ENCODE peak calls at places on chromosomes 6 and 20, in four cellular contexts. One of them, this sample, is unnamed.

GRCh38 chr6:120378582-120379220 is 955.6 kb downstream of the TBC1D32 start:
- DNase-seq in fibroblast of lung: peak; percentile 67
- DNase-seq in ovary: no peak
- DNase-seq in uterus: no peak
- DNase-seq in this sample: no peak

GRCh38 chr20:25622450-25623224 is 1.2 kb downstream of the NANP start:
- DNase-seq in fibroblast of lung: peak; percentile 69
- DNase-seq in ovary: no peak
- DNase-seq in uterus: no peak
- DNase-seq in this sample: no peak

GRCh38 chr20:17225891-17226409 is 890 bp upstream of the PCSK2 start:
- DNase-seq in fibroblast of lung: no peak
- DNase-seq in ovary: peak; percentile 59
- DNase-seq in uterus: no peak
- DNase-seq in this sample: peak; percentile 45

GRCh38 chr6:134701301-134701700 is 248.6 kb downstream of the ALDH8A1 start:
- DNase-seq in fibroblast of lung: no peak
- DNase-seq in ovary: no peak
- DNase-seq in uterus: no peak
- DNase-seq in this sample: no peak

GRCh38 chr6:168420084-168420483 is 20.9 kb upstream of the SMOC2 start:
- DNase-seq in fibroblast of lung: no peak
- DNase-seq in ovary: no peak
- DNase-seq in uterus: no peak
- DNase-seq in this sample: no peak

GRCh38 chr6:107629545-107630147 is 139.7 kb downstream of the SOBP start:
- DNase-seq in fibroblast of lung: no peak
- DNase-seq in ovary: no peak
- DNase-seq in uterus: no peak
- DNase-seq in this sample: no peak

GRCh38 chr20:57451759-57452661 is 60.8 kb downstream of the RBM38 start:
- DNase-seq in fibroblast of lung: no peak
- DNase-seq in ovary: no peak
- DNase-seq in uterus: no peak
- DNase-seq in this sample: no peak

GRCh38 chr6:8982659-8983058 is 547.3 kb upstream of the SLC35B3 start:
- DNase-seq in fibroblast of lung: no peak
- DNase-seq in ovary: no peak
- DNase-seq in uterus: no peak
- DNase-seq in this sample: no peak

GRCh38 chr6:121660277-121660676 is 224.8 kb downstream of the GJA1 start:
- DNase-seq in fibroblast of lung: no peak
- DNase-seq in ovary: no peak
- DNase-seq in uterus: no peak
- DNase-seq in this sample: no peak

GRCh38 chr20:54849741-54850140 is 374.3 kb downstream of the DOK5 start:
- DNase-seq in fibroblast of lung: no peak
- DNase-seq in ovary: no peak
- DNase-seq in uterus: no peak
- DNase-seq in this sample: no peak

DNA sequence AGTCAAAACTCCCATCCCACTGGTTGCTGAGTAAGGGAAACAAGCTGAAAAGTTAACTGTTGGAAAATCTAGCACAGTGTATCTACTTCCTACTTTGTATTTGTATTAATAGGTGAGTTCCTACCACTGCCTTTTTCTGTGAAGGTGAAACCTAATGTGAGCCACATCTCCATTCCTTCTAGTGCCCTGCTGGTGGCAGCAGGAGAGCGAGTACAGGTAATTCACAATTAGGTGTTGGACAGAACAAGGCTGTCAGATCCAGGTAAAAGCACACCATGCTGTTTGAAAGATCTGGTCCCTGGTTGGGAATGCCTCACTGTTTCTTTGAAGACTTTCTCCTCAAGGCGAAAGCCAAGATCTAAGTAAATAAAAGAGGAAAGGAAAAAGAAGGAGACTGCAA is 528.4 kb downstream of the PKHD1 start:
- DNase-seq in fibroblast of lung: no peak
- DNase-seq in ovary: no peak
- DNase-seq in uterus: no peak
- DNase-seq in this sample: no peak
- TF ChIP-seq CTCF in fibroblast of lung: no peak
- TF ChIP-seq CTCF in ovary: no peak
- TF ChIP-seq CTCF in uterus: no peak
- TF ChIP-seq CTCF in this sample: no peak

DNA sequence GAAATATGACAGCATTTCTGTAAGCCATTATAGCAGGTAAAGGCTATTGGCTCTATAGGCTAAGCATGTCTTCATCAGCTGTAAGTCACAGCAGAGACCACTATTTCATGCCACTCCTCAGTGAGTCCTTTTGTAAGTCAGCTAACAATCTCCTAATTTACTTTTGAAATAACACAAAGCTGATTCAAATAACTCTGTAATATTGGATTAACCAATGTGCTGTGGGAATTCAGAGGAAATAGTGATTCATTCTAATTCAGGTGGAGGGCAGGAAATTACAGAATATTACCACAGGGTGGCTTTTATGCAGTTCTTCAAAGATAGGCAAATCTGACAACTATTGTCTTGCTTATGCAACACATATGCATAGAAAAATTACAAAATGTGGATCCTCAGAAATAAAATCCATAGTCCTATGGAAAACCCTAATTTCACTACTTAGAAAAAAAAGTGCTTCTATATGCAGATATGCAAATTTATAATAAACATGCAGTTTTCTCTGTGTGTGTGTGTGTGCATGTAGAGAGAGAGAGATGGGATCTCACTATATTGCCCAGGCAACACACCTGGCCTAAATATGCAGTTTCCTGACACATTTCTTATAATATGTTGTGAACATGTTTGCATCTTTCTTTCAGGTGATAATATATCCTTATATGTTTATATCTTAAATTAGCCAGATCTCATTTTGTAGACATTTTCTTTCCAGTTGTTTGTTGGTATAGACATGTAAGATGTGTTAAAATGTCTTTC is 4.8 kb upstream of the SMIM28 start:
- DNase-seq in fibroblast of lung: no peak
- DNase-seq in ovary: no peak
- DNase-seq in uterus: no peak
- DNase-seq in this sample: no peak
- TF ChIP-seq CTCF in fibroblast of lung: no peak
- TF ChIP-seq CTCF in ovary: no peak
- TF ChIP-seq CTCF in uterus: no peak
- TF ChIP-seq CTCF in this sample: no peak

GRCh38 chr20:36210561-36210960 is 25.7 kb upstream of the AAR2 start:
- DNase-seq in fibroblast of lung: no peak
- DNase-seq in ovary: no peak
- DNase-seq in uterus: no peak
- DNase-seq in this sample: no peak
- TF ChIP-seq CTCF in fibroblast of lung: peak; percentile 7
- TF ChIP-seq CTCF in ovary: no peak
- TF ChIP-seq CTCF in uterus: no peak
- TF ChIP-seq CTCF in this sample: no peak

GRCh38 chr6:128327890-128328289 is 192.5 kb downstream of the PTPRK start:
- DNase-seq in fibroblast of lung: peak; percentile 53
- DNase-seq in ovary: no peak
- DNase-seq in uterus: no peak
- DNase-seq in this sample: no peak
- TF ChIP-seq CTCF in fibroblast of lung: peak; percentile 53
- TF ChIP-seq CTCF in ovary: no peak
- TF ChIP-seq CTCF in uterus: no peak
- TF ChIP-seq CTCF in this sample: no peak

GRCh38 chr20:41076776-41077175 is 48.2 kb downstream of the TOP1 start:
- DNase-seq in fibroblast of lung: no peak
- DNase-seq in ovary: no peak
- DNase-seq in uterus: no peak
- DNase-seq in this sample: no peak

GRCh38 chr20:41079066-41079465 is 50.4 kb downstream of the TOP1 start:
- DNase-seq in fibroblast of lung: no peak
- DNase-seq in ovary: no peak
- DNase-seq in uterus: no peak
- DNase-seq in this sample: no peak

GRCh38 chr20:41081276-41081814 is 52.7 kb downstream of the TOP1 start:
- DNase-seq in fibroblast of lung: peak; percentile 75
- DNase-seq in ovary: no peak
- DNase-seq in uterus: no peak
- DNase-seq in this sample: no peak

GRCh38 chr20:41080866-41081265 is 52.2 kb downstream of the TOP1 start:
- DNase-seq in fibroblast of lung: peak; percentile 36
- DNase-seq in ovary: no peak
- DNase-seq in uterus: no peak
- DNase-seq in this sample: no peak

GRCh38 chr20:41078329-41078728 is 49.7 kb downstream of the TOP1 start:
- DNase-seq in fibroblast of lung: peak; percentile 70
- DNase-seq in ovary: no peak
- DNase-seq in uterus: no peak
- DNase-seq in this sample: no peak
- TF ChIP-seq CTCF in fibroblast of lung: peak; percentile 58
- TF ChIP-seq CTCF in ovary: peak; percentile 34
- TF ChIP-seq CTCF in uterus: peak; percentile 65
- TF ChIP-seq CTCF in this sample: peak; percentile 26

GRCh38 chr6:100096356-100096755 is 102.3 kb upstream of the MCHR2 start:
- DNase-seq in fibroblast of lung: no peak
- DNase-seq in ovary: no peak
- DNase-seq in uterus: no peak
- DNase-seq in this sample: no peak

GRCh38 chr6:100101656-100102055 is 107.6 kb upstream of the MCHR2 start:
- DNase-seq in fibroblast of lung: no peak
- DNase-seq in ovary: no peak
- DNase-seq in uterus: no peak
- DNase-seq in this sample: no peak

GRCh38 chr6:100100776-100101175 is 106.8 kb upstream of the MCHR2 start:
- DNase-seq in fibroblast of lung: no peak
- DNase-seq in ovary: no peak
- DNase-seq in uterus: no peak
- DNase-seq in this sample: no peak

GRCh38 chr6:100096936-100097335 is 102.9 kb upstream of the MCHR2 start:
- DNase-seq in fibroblast of lung: no peak
- DNase-seq in ovary: no peak
- DNase-seq in uterus: no peak
- DNase-seq in this sample: no peak

DNA sequence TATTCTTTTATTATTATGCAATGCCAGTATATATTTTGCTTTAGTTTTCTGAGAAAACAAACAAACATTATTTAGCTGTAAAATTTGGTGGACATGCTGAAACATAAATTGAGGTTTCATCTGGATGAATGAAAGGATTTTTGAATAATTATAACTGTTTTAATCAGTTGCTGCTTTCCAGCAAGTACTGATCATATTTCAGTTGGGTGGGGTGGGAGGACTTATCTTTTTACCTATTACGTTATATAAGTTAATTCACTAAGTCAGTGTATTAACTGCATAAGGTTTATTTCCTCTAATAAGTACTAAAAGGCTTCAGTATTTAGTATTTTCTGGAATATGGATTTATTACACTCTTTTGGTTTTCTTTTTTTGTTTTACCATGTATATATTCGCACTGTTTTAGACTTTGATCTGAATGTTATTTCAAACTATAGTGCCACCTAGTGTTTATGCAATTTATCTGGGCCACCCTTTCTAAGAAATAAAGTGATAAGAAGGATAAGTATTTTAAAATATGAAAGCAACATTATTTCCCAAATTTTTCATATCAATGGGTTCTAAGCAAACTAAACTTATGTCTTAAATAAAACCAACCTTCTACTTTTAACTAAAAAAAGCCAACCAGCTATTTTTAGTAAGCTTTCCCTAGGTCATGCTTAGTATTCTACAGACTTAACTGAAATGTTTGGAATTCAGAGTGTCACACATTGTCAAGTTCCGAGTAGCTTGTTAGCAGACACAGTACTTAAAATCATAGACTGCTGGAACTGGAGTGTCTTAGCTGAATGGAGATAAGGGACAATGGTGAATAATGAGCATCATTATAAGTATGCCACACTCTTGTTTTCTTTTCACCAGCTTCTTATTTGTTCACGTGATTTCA is 105.4 kb upstream of the MCHR2 start:
- DNase-seq in fibroblast of lung: peak; percentile 52
- DNase-seq in ovary: no peak
- DNase-seq in uterus: no peak
- DNase-seq in this sample: no peak
- TF ChIP-seq CTCF in fibroblast of lung: peak; percentile 44
- TF ChIP-seq CTCF in ovary: no peak
- TF ChIP-seq CTCF in uterus: peak; percentile 25
- TF ChIP-seq CTCF in this sample: peak; percentile 65

DNA sequence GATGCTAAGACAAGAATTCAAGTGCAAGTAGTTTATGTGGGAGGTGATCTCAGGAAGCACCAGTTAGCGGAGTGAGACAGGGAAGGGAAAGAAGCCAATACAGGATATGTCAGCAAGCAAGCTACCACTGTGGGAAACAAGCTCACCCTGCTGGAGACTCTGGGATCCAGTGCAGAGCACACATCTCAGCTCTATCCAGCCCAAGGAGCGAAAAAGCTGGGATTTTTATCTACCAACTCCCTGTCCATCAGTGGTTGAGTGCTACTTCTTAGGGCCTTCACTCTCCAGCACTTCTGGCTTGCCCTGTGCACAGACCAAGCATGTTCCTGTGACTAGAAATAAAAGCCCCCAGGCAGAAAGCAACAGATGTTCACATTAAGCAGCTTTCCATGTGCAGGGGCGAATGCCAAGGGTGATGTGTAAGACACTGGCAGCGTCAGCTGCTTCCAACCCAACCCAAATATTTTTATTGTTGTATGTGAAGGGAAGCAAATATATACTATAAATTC is 10.8 kb upstream of the RNF24 start:
- DNase-seq in fibroblast of lung: peak; percentile 83
- DNase-seq in ovary: no peak
- DNase-seq in uterus: peak; percentile 39
- DNase-seq in this sample: no peak
- TF ChIP-seq CTCF in fibroblast of lung: peak; percentile 70
- TF ChIP-seq CTCF in ovary: no peak
- TF ChIP-seq CTCF in uterus: peak; percentile 45
- TF ChIP-seq CTCF in this sample: no peak

DNA sequence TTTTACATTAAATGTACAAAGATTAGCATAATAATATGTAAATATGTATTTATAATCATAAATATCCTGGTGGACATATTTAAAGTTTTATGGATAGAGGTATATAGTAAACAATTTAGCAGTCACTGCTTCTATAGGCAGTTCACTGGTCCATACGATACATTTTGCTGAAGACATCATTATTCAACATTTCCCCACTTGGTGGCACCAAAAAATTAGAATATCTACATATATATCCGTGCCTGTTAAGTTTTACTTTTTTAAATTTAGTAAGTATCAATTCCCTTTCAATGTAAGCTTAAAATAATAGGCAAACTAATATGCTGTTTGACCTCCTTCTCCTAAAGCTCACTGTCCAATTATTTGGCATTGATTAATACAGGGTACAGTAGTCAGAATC is 64.2 kb downstream of the LMBRD1 start:
- DNase-seq in fibroblast of lung: peak; percentile 40
- DNase-seq in ovary: no peak
- DNase-seq in uterus: no peak
- DNase-seq in this sample: no peak
- TF ChIP-seq CTCF in fibroblast of lung: peak; percentile 38
- TF ChIP-seq CTCF in ovary: no peak
- TF ChIP-seq CTCF in uterus: no peak
- TF ChIP-seq CTCF in this sample: no peak

GRCh38 chr20:37192137-37192854 is 12.9 kb upstream of the MROH8 start:
- DNase-seq in fibroblast of lung: peak; percentile 92
- DNase-seq in ovary: peak; percentile 92
- DNase-seq in uterus: peak; percentile 86
- DNase-seq in this sample: peak; percentile 77
- TF ChIP-seq CTCF in fibroblast of lung: peak; percentile 99
- TF ChIP-seq CTCF in ovary: peak; percentile 84
- TF ChIP-seq CTCF in uterus: peak; percentile 86
- TF ChIP-seq CTCF in this sample: peak; percentile 88